ENCODE peak calls at places on chromosomes 7 and 10, in six cellular contexts. P, M, N, Z, B and R are unnamed samples.

GRCh38 chr7:49714182-49714581 is 59.3 kb upstream of the VWC2 start:
- DNase-seq in B (no peak), M (no peak), Z (no peak), P (no peak), N (no peak), R (no peak)

GRCh38 chr7:37230221-37230620 is 218.4 kb downstream of the ELMO1 start:
- DNase-seq in Z (no peak), N (no peak), M (no peak), B (no peak), P (no peak), R (no peak)

GRCh38 chr10:62541811-62542210 is 167.6 kb downstream of the ZNF365 start:
- DNase-seq in M (no peak), P (no peak), B (no peak), N (no peak), Z (no peak), R (no peak)

GRCh38 chr10:119651514-119652327 is 541 bp downstream of the BAG3 start:
- DNase-seq in B (peak), N (no peak), M (no peak), P (no peak), Z (no peak), R (peak)

GRCh38 chr7:150520145-150520544 is 5.5 kb downstream of the GIMAP7 start:
- DNase-seq in Z (no peak), M (no peak), B (no peak), P (no peak), N (no peak), R (no peak)

GRCh38 chr7:151940048-151940845 is 16.0 kb upstream of the GALNTL5 start:
- DNase-seq in N (no peak), Z (no peak), B (no peak), P (no peak), M (no peak), R (no peak)

GRCh38 chr10:10353326-10353725 is 664.3 kb upstream of the CELF2 start:
- DNase-seq in Z (no peak), M (no peak), N (no peak), P (no peak), B (no peak), R (no peak)

GRCh38 chr10:91935886-91936285 is 12.3 kb downstream of the BTAF1 start:
- DNase-seq in N (no peak), P (no peak), B (no peak), Z (no peak), M (no peak), R (no peak)

GRCh38 chr10:122276611-122277205 is 5.6 kb downstream of the BTBD16 start:
- DNase-seq in N (no peak), P (peak), B (peak), Z (no peak), M (no peak), R (no peak)

GRCh38 chr7:112150823-112151641 is 55.2 kb downstream of the DOCK4 start:
- DNase-seq in B (no peak), Z (no peak), N (no peak), P (no peak), M (no peak), R (no peak)

GRCh38 chr10:97632949-97633884 is at the start of gene MORN4:
- DNase-seq in B (peak), N (peak), Z (peak), M (peak), P (peak), R (peak)
- TF ChIP-seq POLR2A in B (peak), N (peak), Z (no peak), M (peak), P (peak), R (peak)

GRCh38 chr7:1650363-1651030 is 19.6 kb upstream of the ELFN1 start:
- DNase-seq in P (no peak), M (no peak), B (no peak), N (no peak), Z (no peak), R (no peak)
- TF ChIP-seq TAF1 in P (no peak), M (no peak), B (no peak), N (no peak), Z (no peak), R (no peak)

GRCh38 chr7:20786779-20787651 is at the start of gene SP8:
- DNase-seq in Z (no peak), N (no peak), M (no peak), B (peak), P (peak), R (no peak)
- TF ChIP-seq POLR2A in Z (no peak), N (no peak), M (no peak), B (peak), P (no peak), R (no peak)

DNA sequence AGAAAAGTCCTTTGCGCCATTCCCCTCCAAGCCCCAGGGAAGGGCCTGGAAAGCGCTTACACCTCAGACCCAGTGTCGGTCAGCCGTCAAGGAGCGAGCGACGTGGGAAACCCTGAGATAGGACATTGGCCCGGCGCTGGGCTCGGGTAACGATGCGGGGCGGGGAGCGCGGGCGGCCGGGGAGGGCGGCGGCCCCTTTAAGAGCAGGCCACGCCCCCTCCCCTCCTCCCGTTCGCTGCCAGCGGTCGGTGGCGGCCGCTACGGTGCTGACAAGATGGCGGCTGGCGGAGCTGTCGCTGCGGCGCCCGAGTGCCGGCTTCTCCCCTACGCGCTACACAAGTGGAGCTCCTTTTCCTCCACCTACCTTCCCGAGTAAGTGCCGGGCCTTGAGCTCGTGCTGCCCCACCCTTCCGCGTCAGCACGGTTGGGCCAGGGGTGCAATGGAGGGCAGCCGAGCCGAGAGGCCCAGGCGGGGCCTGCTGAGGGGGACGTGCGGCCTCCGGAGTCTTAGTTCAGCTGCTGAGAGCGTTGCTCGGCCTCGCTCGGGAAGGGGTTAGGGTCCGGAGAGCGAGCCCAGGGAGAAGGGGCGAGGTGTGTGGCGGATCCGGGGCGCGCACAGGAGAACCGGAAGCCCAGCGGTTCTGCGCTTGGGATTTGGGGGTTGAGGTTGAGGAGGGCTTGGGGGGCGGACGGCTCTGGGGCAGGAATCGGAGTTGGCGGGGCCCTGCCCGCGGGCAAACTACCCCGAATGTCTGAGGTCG is at the start of gene MKLN1:
- DNase-seq in P (peak), Z (peak), N (peak), M (peak), B (peak), R (peak)
- TF ChIP-seq TAF1 in P (peak), Z (peak), N (peak), M (peak), B (peak), R (peak)